ENCODE peak calls at places on chromosomes 4 and X, in six cellular contexts. One of them, this sample, is unnamed.

GRCh38 chr4:80266267-80266901 is at the start of gene FGF5:
- DNase-seq in Peyer's patch: no peak
- DNase-seq in right cardiac atrium: peak; percentile 62
- DNase-seq in pancreas: peak; percentile 19
- DNase-seq in tibial artery: peak; percentile 38
- DNase-seq in esophagus squamous epithelium: no peak
- DNase-seq in this sample: peak; percentile 50

GRCh38 chrX:110178179-110178865 is 139.6 kb downstream of the AMMECR1 start:
- DNase-seq in esophagus squamous epithelium: no peak
- DNase-seq in right cardiac atrium: no peak
- DNase-seq in pancreas: no peak
- DNase-seq in tibial artery: no peak
- DNase-seq in Peyer's patch: no peak
- DNase-seq in this sample: no peak

GRCh38 chr4:112145820-112146813 is 863 bp downstream of the FAM241A start:
- DNase-seq in pancreas: peak; percentile 38
- DNase-seq in esophagus squamous epithelium: no peak
- DNase-seq in tibial artery: peak; percentile 36
- DNase-seq in Peyer's patch: peak; percentile 68
- DNase-seq in right cardiac atrium: peak; percentile 82
- DNase-seq in this sample: peak; percentile 47

GRCh38 chr4:33073811-33074210 is 2353.6 kb downstream of the PCDH7 start:
- DNase-seq in Peyer's patch: no peak
- DNase-seq in right cardiac atrium: no peak
- DNase-seq in tibial artery: no peak
- DNase-seq in pancreas: no peak
- DNase-seq in esophagus squamous epithelium: no peak
- DNase-seq in this sample: no peak

GRCh38 chr4:6971536-6972374 is 62.1 kb downstream of the TBC1D14 start:
- DNase-seq in pancreas: no peak
- DNase-seq in Peyer's patch: no peak
- DNase-seq in right cardiac atrium: no peak
- DNase-seq in tibial artery: no peak
- DNase-seq in esophagus squamous epithelium: no peak
- DNase-seq in this sample: no peak

GRCh38 chr4:72112514-72113156 is 80.8 kb downstream of the NPFFR2 start:
- DNase-seq in esophagus squamous epithelium: no peak
- DNase-seq in tibial artery: no peak
- DNase-seq in pancreas: no peak
- DNase-seq in right cardiac atrium: no peak
- DNase-seq in Peyer's patch: no peak
- DNase-seq in this sample: no peak

GRCh38 chr4:96983830-96984229 is 1143.9 kb downstream of the PDHA2 start:
- DNase-seq in tibial artery: no peak
- DNase-seq in right cardiac atrium: no peak
- DNase-seq in esophagus squamous epithelium: no peak
- DNase-seq in pancreas: no peak
- DNase-seq in Peyer's patch: no peak
- DNase-seq in this sample: no peak

GRCh38 chr4:186885289-186885688 is 161.6 kb upstream of the FAT1 start:
- DNase-seq in pancreas: no peak
- DNase-seq in Peyer's patch: no peak
- DNase-seq in right cardiac atrium: no peak
- DNase-seq in tibial artery: no peak
- DNase-seq in esophagus squamous epithelium: no peak
- DNase-seq in this sample: no peak

GRCh38 chr4:13840573-13841185 is 213.2 kb upstream of the BOD1L1 start:
- DNase-seq in pancreas: no peak
- DNase-seq in Peyer's patch: peak; percentile 50
- DNase-seq in right cardiac atrium: peak; percentile 40
- DNase-seq in tibial artery: no peak
- DNase-seq in esophagus squamous epithelium: no peak
- DNase-seq in this sample: no peak

GRCh38 chrX:79263550-79263949 is 103.6 kb downstream of the ITM2A start:
- DNase-seq in right cardiac atrium: no peak
- DNase-seq in esophagus squamous epithelium: no peak
- DNase-seq in Peyer's patch: no peak
- DNase-seq in pancreas: no peak
- DNase-seq in tibial artery: no peak
- DNase-seq in this sample: no peak

GRCh38 chr4:182261651-182262223 is 18.5 kb downstream of the TENM3 start:
- DNase-seq in pancreas: no peak
- DNase-seq in tibial artery: no peak
- DNase-seq in Peyer's patch: no peak
- DNase-seq in esophagus squamous epithelium: no peak
- DNase-seq in right cardiac atrium: no peak
- DNase-seq in this sample: no peak

GRCh38 chr4:105059337-105059736 is 87.3 kb upstream of the TET2 start:
- DNase-seq in Peyer's patch: no peak
- DNase-seq in right cardiac atrium: no peak
- DNase-seq in esophagus squamous epithelium: no peak
- DNase-seq in pancreas: no peak
- DNase-seq in tibial artery: no peak
- DNase-seq in this sample: no peak

GRCh38 chrX:68508799-68509198 is 9.9 kb downstream of the YIPF6 start:
- DNase-seq in pancreas: no peak
- DNase-seq in right cardiac atrium: no peak
- DNase-seq in Peyer's patch: no peak
- DNase-seq in esophagus squamous epithelium: no peak
- DNase-seq in tibial artery: no peak
- DNase-seq in this sample: no peak

GRCh38 chr4:151728679-151729078 is 32.1 kb downstream of the GATB start:
- DNase-seq in esophagus squamous epithelium: no peak
- DNase-seq in Peyer's patch: no peak
- DNase-seq in pancreas: no peak
- DNase-seq in tibial artery: no peak
- DNase-seq in right cardiac atrium: no peak
- DNase-seq in this sample: no peak

GRCh38 chrX:68985135-68985725 is 156.4 kb downstream of the EFNB1 start:
- DNase-seq in pancreas: no peak
- DNase-seq in esophagus squamous epithelium: no peak
- DNase-seq in right cardiac atrium: no peak
- DNase-seq in tibial artery: no peak
- DNase-seq in Peyer's patch: no peak
- DNase-seq in this sample: no peak

GRCh38 chrX:38669425-38669824 is 108.1 kb downstream of the TSPAN7 start:
- DNase-seq in tibial artery: no peak
- DNase-seq in Peyer's patch: no peak
- DNase-seq in pancreas: no peak
- DNase-seq in esophagus squamous epithelium: no peak
- DNase-seq in right cardiac atrium: no peak
- DNase-seq in this sample: no peak

GRCh38 chrX:15151267-15152196 is 118.4 kb downstream of the ASB9 start:
- DNase-seq in esophagus squamous epithelium: no peak
- DNase-seq in Peyer's patch: no peak
- DNase-seq in right cardiac atrium: no peak
- DNase-seq in tibial artery: no peak
- DNase-seq in pancreas: no peak
- DNase-seq in this sample: no peak

GRCh38 chr4:159024266-159024665 is 78.6 kb upstream of the RAPGEF2 start:
- DNase-seq in right cardiac atrium: no peak
- DNase-seq in esophagus squamous epithelium: no peak
- DNase-seq in tibial artery: no peak
- DNase-seq in Peyer's patch: no peak
- DNase-seq in pancreas: no peak
- DNase-seq in this sample: no peak

GRCh38 chr4:15654556-15655222 is 468 bp downstream of the FBXL5 start:
- DNase-seq in esophagus squamous epithelium: no peak
- DNase-seq in tibial artery: peak; percentile 52
- DNase-seq in pancreas: no peak
- DNase-seq in right cardiac atrium: peak; percentile 76
- DNase-seq in Peyer's patch: peak; percentile 76
- DNase-seq in this sample: peak; percentile 68

GRCh38 chrX:46444011-46444410 is 101.2 kb downstream of the ZNF674 start:
- DNase-seq in right cardiac atrium: no peak
- DNase-seq in Peyer's patch: no peak
- DNase-seq in pancreas: no peak
- DNase-seq in tibial artery: no peak
- DNase-seq in esophagus squamous epithelium: no peak
- DNase-seq in this sample: no peak

GRCh38 chr4:12583286-12583685 is 900.9 kb downstream of the RAB28 start:
- DNase-seq in pancreas: no peak
- DNase-seq in esophagus squamous epithelium: no peak
- DNase-seq in right cardiac atrium: no peak
- DNase-seq in Peyer's patch: no peak
- DNase-seq in tibial artery: no peak
- DNase-seq in this sample: no peak

GRCh38 chrX:75295641-75296040 is 21.8 kb downstream of the UPRT start:
- DNase-seq in Peyer's patch: no peak
- DNase-seq in esophagus squamous epithelium: no peak
- DNase-seq in right cardiac atrium: no peak
- DNase-seq in tibial artery: no peak
- DNase-seq in pancreas: no peak
- DNase-seq in this sample: no peak

GRCh38 chrX:120452131-120452530 is 17.0 kb downstream of the LAMP2 start:
- DNase-seq in pancreas: no peak
- DNase-seq in right cardiac atrium: no peak
- DNase-seq in esophagus squamous epithelium: no peak
- DNase-seq in Peyer's patch: no peak
- DNase-seq in tibial artery: no peak
- DNase-seq in this sample: no peak

GRCh38 chrX:6313356-6313755 is 84.7 kb upstream of the NLGN4X start:
- DNase-seq in Peyer's patch: no peak
- DNase-seq in tibial artery: no peak
- DNase-seq in pancreas: no peak
- DNase-seq in esophagus squamous epithelium: no peak
- DNase-seq in right cardiac atrium: no peak
- DNase-seq in this sample: no peak

GRCh38 chr4:70601422-70602039 is 9.5 kb downstream of the AMBN start:
- DNase-seq in pancreas: peak; percentile 35
- DNase-seq in right cardiac atrium: peak; percentile 46
- DNase-seq in Peyer's patch: peak; percentile 75
- DNase-seq in tibial artery: no peak
- DNase-seq in esophagus squamous epithelium: no peak
- DNase-seq in this sample: peak; percentile 19

GRCh38 chrX:150980711-150981110 is 2.4 kb upstream of the HMGB3 start:
- DNase-seq in Peyer's patch: no peak
- DNase-seq in right cardiac atrium: no peak
- DNase-seq in tibial artery: no peak
- DNase-seq in pancreas: no peak
- DNase-seq in esophagus squamous epithelium: no peak
- DNase-seq in this sample: no peak

DNA sequence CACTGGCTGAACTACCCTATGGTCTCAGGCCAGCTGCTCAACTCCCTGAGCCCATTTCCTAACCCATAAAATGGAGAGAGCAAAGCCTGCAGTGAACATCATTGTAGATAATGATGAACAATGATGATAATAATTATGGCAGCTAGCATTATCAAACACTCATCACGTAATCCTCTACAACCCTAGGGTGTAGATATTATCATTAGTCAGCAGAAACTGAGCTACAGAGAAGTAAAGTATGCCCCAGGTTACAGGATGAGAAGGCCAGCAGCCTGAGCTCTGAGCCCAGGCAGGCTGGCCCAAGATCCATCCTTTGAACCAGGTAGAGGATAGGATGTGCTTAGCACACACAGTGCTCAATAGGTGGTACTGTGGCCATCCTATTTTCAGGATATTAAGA is 43.2 kb downstream of the REELD1 start:
- DNase-seq in pancreas: no peak
- DNase-seq in esophagus squamous epithelium: no peak
- DNase-seq in right cardiac atrium: no peak
- DNase-seq in Peyer's patch: no peak
- DNase-seq in tibial artery: no peak
- DNase-seq in this sample: no peak
- H3K4me1 ChIP-seq in pancreas: no peaks in the 10 kb centered on the region
- H3K4me1 ChIP-seq in esophagus squamous epithelium: no peaks in the 10 kb centered on the region
- H3K4me1 ChIP-seq in right cardiac atrium: no peaks in the 10 kb centered on the region
- H3K4me1 ChIP-seq in Peyer's patch: no peaks in the 10 kb centered on the region
- H3K4me1 ChIP-seq in tibial artery: no peaks in the 10 kb centered on the region
- H3K4me1 ChIP-seq in this sample: no peaks in the 10 kb centered on the region

GRCh38 chr4:95672811-95673210 is 124.0 kb upstream of the UNC5C start:
- DNase-seq in tibial artery: no peak
- DNase-seq in Peyer's patch: no peak
- DNase-seq in right cardiac atrium: no peak
- DNase-seq in pancreas: no peak
- DNase-seq in esophagus squamous epithelium: no peak
- DNase-seq in this sample: no peak
- H3K27ac ChIP-seq in tibial artery: no peak overlapping the region
- H3K27ac ChIP-seq in Peyer's patch: no peak overlapping the region
- H3K27ac ChIP-seq in right cardiac atrium: no peak overlapping the region
- H3K27ac ChIP-seq in pancreas: no peak overlapping the region
- H3K27ac ChIP-seq in esophagus squamous epithelium: no peak overlapping the region
- H3K27ac ChIP-seq in this sample: no peak overlapping the region

GRCh38 chr4:24720979-24721378 is 74.4 kb upstream of the SOD3 start:
- DNase-seq in esophagus squamous epithelium: no peak
- DNase-seq in pancreas: no peak
- DNase-seq in right cardiac atrium: no peak
- DNase-seq in tibial artery: no peak
- DNase-seq in Peyer's patch: no peak
- DNase-seq in this sample: no peak
- H3K4me3 ChIP-seq in esophagus squamous epithelium: no peak overlapping the region
- H3K4me3 ChIP-seq in pancreas: no peak overlapping the region
- H3K4me3 ChIP-seq in right cardiac atrium: no peak overlapping the region
- H3K4me3 ChIP-seq in tibial artery: no peak overlapping the region
- H3K4me3 ChIP-seq in Peyer's patch: no peak overlapping the region
- H3K4me3 ChIP-seq in this sample: no peak overlapping the region

GRCh38 chr4:37983951-37984350 is 23.8 kb downstream of the PTTG2 start:
- DNase-seq in right cardiac atrium: no peak
- DNase-seq in Peyer's patch: no peak
- DNase-seq in tibial artery: no peak
- DNase-seq in pancreas: no peak
- DNase-seq in esophagus squamous epithelium: no peak
- DNase-seq in this sample: no peak

GRCh38 chr4:37985730-37986275 is 25.6 kb downstream of the PTTG2 start:
- DNase-seq in right cardiac atrium: no peak
- DNase-seq in tibial artery: no peak
- DNase-seq in pancreas: no peak
- DNase-seq in Peyer's patch: no peak
- DNase-seq in esophagus squamous epithelium: no peak
- DNase-seq in this sample: no peak

GRCh38 chr4:37981844-37982720 is 21.9 kb downstream of the PTTG2 start:
- DNase-seq in pancreas: no peak
- DNase-seq in esophagus squamous epithelium: no peak
- DNase-seq in tibial artery: no peak
- DNase-seq in Peyer's patch: no peak
- DNase-seq in right cardiac atrium: no peak
- DNase-seq in this sample: no peak

GRCh38 chr4:37981425-37981824 is 21.2 kb downstream of the PTTG2 start:
- DNase-seq in Peyer's patch: no peak
- DNase-seq in esophagus squamous epithelium: no peak
- DNase-seq in tibial artery: no peak
- DNase-seq in pancreas: no peak
- DNase-seq in right cardiac atrium: no peak
- DNase-seq in this sample: no peak

DNA sequence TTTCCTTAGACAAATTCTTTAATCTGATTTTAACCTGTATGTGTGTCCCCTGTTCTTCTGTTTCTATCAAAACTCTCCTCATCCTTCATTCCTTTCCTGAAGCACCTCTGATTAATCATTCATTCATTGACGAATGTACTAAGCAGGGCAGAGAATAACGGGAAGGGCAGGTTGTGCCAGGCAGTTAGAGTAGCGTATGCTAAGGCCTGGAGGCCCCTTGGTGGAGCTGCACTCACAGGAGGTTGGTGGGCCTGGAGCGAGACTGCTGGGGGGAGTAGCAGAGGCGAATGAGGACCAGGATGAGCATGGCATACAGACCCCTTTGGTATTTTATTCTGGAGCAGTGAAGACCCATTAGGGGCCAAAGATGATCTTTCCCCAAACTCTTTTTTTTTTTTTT is 22.5 kb downstream of the PTTG2 start:
- DNase-seq in right cardiac atrium: no peak
- DNase-seq in tibial artery: no peak
- DNase-seq in pancreas: no peak
- DNase-seq in Peyer's patch: no peak
- DNase-seq in esophagus squamous epithelium: no peak
- DNase-seq in this sample: no peak
- H3K4me1 ChIP-seq in right cardiac atrium: peaks cover 10% of the 10 kb centered on the region
- H3K4me1 ChIP-seq in tibial artery: peaks cover 15% of the 10 kb centered on the region
- H3K4me1 ChIP-seq in pancreas: peaks cover 3% of the 10 kb centered on the region
- H3K4me1 ChIP-seq in Peyer's patch: no peaks in the 10 kb centered on the region
- H3K4me1 ChIP-seq in esophagus squamous epithelium: no peaks in the 10 kb centered on the region
- H3K4me1 ChIP-seq in this sample: peaks cover 7% of the 10 kb centered on the region